ENCODE peak calls at places on chromosomes 16 and 17, in seven cellular contexts. Z, X, F, M, T, U and S are unnamed samples.
A peak's percentile ranks its signal among the peaks of the same experiment; 100 is the strongest.

GRCh38 chr17:65041518-65041917 is 15.0 kb downstream of the GNA13 start:
- DNase-seq in Z (no peak), X (no peak), F (no peak), M (no peak), T (no peak), U (no peak), S (no peak)

GRCh38 chr16:72808754-72809153 is 239.2 kb downstream of the ZFHX3 start:
- DNase-seq in Z (no peak), X (no peak), F (no peak), M (no peak), T (no peak), U (no peak), S (no peak)

GRCh38 chr16:30903596-30903995 is 7.2 kb downstream of the CTF1 start:
- DNase-seq in Z (no peak), X (peak; percentile 70), F (no peak), M (no peak), T (no peak), U (no peak), S (no peak)

GRCh38 chr17:81681672-81682071 is 1.9 kb downstream of the ARL16 start:
- DNase-seq in Z (no peak), X (no peak), F (no peak), M (no peak), T (no peak), U (no peak), S (peak; percentile 31)

GRCh38 chr17:3796822-3797170 is 4.2 kb downstream of the ITGAE start:
- DNase-seq in Z (no peak), X (peak; percentile 88), F (no peak), M (no peak), T (no peak), U (no peak), S (no peak)

GRCh38 chr17:41800601-41801373 is 11.0 kb downstream of the P3H4 start:
- DNase-seq in Z (no peak), X (no peak), F (no peak), M (peak; percentile 51), T (peak; percentile 92), U (peak; percentile 99), S (no peak)

GRCh38 chr16:87351320-87351698 is 32.3 kb downstream of the FBXO31 start:
- DNase-seq in Z (no peak), X (no peak), F (no peak), M (no peak), T (no peak), U (no peak), S (no peak)

GRCh38 chr16:61901689-61902088 is 134.5 kb downstream of the CDH8 start:
- DNase-seq in Z (no peak), X (no peak), F (no peak), M (no peak), T (no peak), U (no peak), S (no peak)

GRCh38 chr16:19844945-19845641 is 39.6 kb downstream of the GPRC5B start:
- DNase-seq in Z (peak; percentile 36), X (no peak), F (no peak), M (peak; percentile 86), T (no peak), U (no peak), S (peak; percentile 83)
- TF ChIP-seq CTCF in Z (no peak), X (no peak), F (no peak), M (no peak), T (no peak), U (no peak), S (no peak)

GRCh38 chr16:81602377-81602776 is 157.8 kb downstream of the CMIP start:
- DNase-seq in Z (no peak), X (no peak), F (no peak), M (no peak), T (no peak), U (no peak), S (no peak)
- H3K4me3 ChIP-seq in Z (no peak overlapping the region), X (no peak overlapping the region), F (no peak overlapping the region), M (no peak overlapping the region), T (no peak overlapping the region), U (no peak overlapping the region), S (no peak overlapping the region)

DNA sequence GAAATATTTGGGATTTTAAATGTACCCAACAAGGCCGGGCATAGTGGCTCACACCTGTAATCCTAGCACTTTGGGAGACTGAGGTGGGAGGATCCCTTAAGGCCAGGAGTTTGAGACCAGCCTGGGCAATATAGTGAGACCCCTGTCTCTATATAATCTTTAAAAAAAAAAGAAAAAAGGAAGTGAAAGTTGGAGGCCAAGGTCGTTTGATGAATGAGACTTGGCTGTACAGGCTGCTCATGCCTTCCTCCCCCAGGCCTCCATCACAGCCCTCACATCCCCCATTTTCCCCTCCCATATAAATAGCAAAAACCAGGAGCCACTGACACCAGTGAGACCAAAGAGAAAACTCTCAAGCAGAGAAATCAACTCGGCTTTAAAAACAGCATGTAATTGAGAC is 3.3 kb upstream of the CA7 start:
- DNase-seq in Z (no peak), X (no peak), F (no peak), M (no peak), T (no peak), U (no peak), S (no peak)
- H3K27me3 ChIP-seq in Z (no peaks in the 10 kb centered on the region), X (no peaks in the 10 kb centered on the region), F (peaks cover 28% of the 10 kb centered on the region), M (peaks cover 34% of the 10 kb centered on the region), T (peaks cover 23% of the 10 kb centered on the region), U (peaks cover 28% of the 10 kb centered on the region), S (peaks cover 23% of the 10 kb centered on the region)

GRCh38 chr17:29569245-29569950 is 897 bp downstream of the TP53I13 start:
- DNase-seq in Z (no peak), X (no peak), F (peak; percentile 12), M (no peak), T (no peak), U (no peak), S (no peak)
- TF ChIP-seq CTCF in Z (no peak), X (peak; percentile 5), F (no peak), M (no peak), T (no peak), U (no peak), S (no peak)

DNA sequence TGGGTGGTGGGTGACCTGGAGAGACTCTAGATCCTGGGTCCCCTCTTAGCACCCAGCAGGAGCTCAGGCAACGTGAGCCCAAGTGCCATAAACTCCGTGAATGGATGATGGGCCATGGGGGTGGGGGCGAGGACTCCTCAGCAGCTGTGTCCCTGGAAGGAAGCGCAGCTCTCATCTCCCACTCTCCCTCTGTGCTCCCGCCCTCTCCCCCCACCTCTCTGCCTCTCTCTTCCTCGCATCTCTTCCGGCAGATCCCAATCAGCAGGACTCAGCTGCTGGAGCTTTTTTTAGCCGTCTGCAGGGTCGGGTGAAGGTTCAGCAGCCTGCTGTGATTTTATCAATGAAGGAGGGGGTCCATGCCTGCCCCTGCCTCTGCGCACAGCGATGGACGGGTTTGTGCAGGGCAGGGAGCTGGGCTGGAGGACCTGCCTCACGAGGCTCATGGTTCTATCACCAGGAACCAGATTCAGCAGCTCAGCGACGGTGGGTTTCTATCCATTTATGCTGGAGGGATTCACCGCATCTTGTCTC is 8.3 kb downstream of the CCR7 start:
- DNase-seq in Z (no peak), X (peak; percentile 80), F (no peak), M (no peak), T (no peak), U (no peak), S (no peak)
- H3K4me3 ChIP-seq in Z (no peak overlapping the region), X (peak overlapping the region; percentile 43), F (no peak overlapping the region), M (peak overlapping the region; percentile 27), T (no peak overlapping the region), U (no peak overlapping the region), S (no peak overlapping the region)

GRCh38 chr16:10822702-10823101 is 4.1 kb upstream of the TVP23A start:
- DNase-seq in Z (no peak), X (no peak), F (no peak), M (no peak), T (no peak), U (no peak), S (no peak)
- H3K27me3 ChIP-seq in Z (no peaks in the 10 kb centered on the region), X (no peaks in the 10 kb centered on the region), F (peaks cover 9% of the 10 kb centered on the region), M (peaks cover 13% of the 10 kb centered on the region), T (peaks cover 11% of the 10 kb centered on the region), U (peaks cover 4% of the 10 kb centered on the region), S (peaks cover 16% of the 10 kb centered on the region)